ENCODE peak calls at places on chromosomes 12 and 14, in ten cellular contexts. K, A, E, X, T, J, W, V, O and I are unnamed samples.
A peak's percentile ranks its signal among the peaks of the same experiment; 100 is the strongest.

GRCh38 chr12:114674201-114675047 is 9.6 kb downstream of the TBX3 start:
- DNase-seq in K (no peak), A (no peak), E (no peak), X (no peak), T (no peak), J (no peak), W (peak; percentile 47), V (no peak), O (no peak), I (no peak)

GRCh38 chr12:97229036-97229435 is 233.6 kb upstream of the RMST start:
- DNase-seq in K (no peak), A (no peak), E (no peak), X (no peak), T (no peak), J (no peak), W (no peak), V (no peak), O (no peak), I (no peak)

GRCh38 chr14:95319312-95320075 is at the start of gene CLMN:
- DNase-seq in K (peak; percentile 17), A (peak; percentile 25), E (no peak), X (peak; percentile 21), T (peak; percentile 37), J (no peak), W (peak; percentile 53), V (no peak), O (no peak), I (no peak)

GRCh38 chr14:74976264-74977113 is 21.1 kb upstream of the PGF start:
- DNase-seq in K (no peak), A (no peak), E (no peak), X (no peak), T (no peak), J (no peak), W (no peak), V (no peak), O (no peak), I (no peak)

GRCh38 chr12:60684988-60685655 is 1089.3 kb downstream of the SLC16A7 start:
- DNase-seq in K (no peak), A (no peak), E (no peak), X (no peak), T (no peak), J (no peak), W (no peak), V (no peak), O (peak; percentile 42), I (no peak)

GRCh38 chr14:73752297-73752992 is 38.3 kb upstream of the PNMA1 start:
- DNase-seq in K (no peak), A (no peak), E (no peak), X (peak; percentile 78), T (peak; percentile 58), J (peak; percentile 81), W (peak; percentile 73), V (no peak), O (no peak), I (no peak)

GRCh38 chr14:22598896-22599244 is 770 bp downstream of the ABHD4 start:
- DNase-seq in K (peak; percentile 19), A (peak; percentile 21), E (no peak), X (no peak), T (peak; percentile 60), J (peak; percentile 46), W (no peak), V (peak; percentile 52), O (no peak), I (peak; percentile 76)

GRCh38 chr12:118571730-118572129 is 195.4 kb downstream of the SUDS3 start:
- DNase-seq in K (no peak), A (no peak), E (no peak), X (no peak), T (no peak), J (no peak), W (no peak), V (no peak), O (no peak), I (no peak)

GRCh38 chr14:22981090-22982012 is 1.0 kb downstream of the AJUBA start:
- DNase-seq in K (no peak), A (peak; percentile 14), E (no peak), X (no peak), T (peak; percentile 15), J (no peak), W (peak; percentile 18), V (no peak), O (peak; percentile 81), I (peak; percentile 89)

GRCh38 chr12:96457191-96457930 is 32.0 kb upstream of the CFAP54 start:
- DNase-seq in K (no peak), A (no peak), E (no peak), X (no peak), T (no peak), J (no peak), W (no peak), V (no peak), O (no peak), I (no peak)

GRCh38 chr12:7716391-7716790 is 5.2 kb downstream of the DPPA3 start:
- DNase-seq in K (no peak), A (no peak), E (no peak), X (no peak), T (no peak), J (peak; percentile 2), W (no peak), V (peak; percentile 6), O (no peak), I (no peak)

GRCh38 chr12:117972341-117972740 is 3.6 kb upstream of the KSR2 start:
- DNase-seq in K (no peak), A (no peak), E (no peak), X (no peak), T (no peak), J (no peak), W (no peak), V (no peak), O (no peak), I (no peak)